ENCODE peak calls at places on chromosomes 12 and 14, in eight cellular contexts. F, U, K, P, Z, O, Q and D are unnamed samples.

GRCh38 chr14:33839193-33840076 is 111.4 kb downstream of the EGLN3 start:
- DNase-seq in Q (no peak), U (no peak), F (peak), Z (peak), P (no peak), K (peak), O (no peak), D (peak)

GRCh38 chr12:53981652-53982565 is 3.0 kb upstream of the HOXC10 start:
- DNase-seq in Q (no peak), Z (no peak), F (no peak), P (no peak), K (no peak), O (no peak), U (no peak), D (no peak)

GRCh38 chr12:979355-979754 is 11.7 kb upstream of the ERC1 start:
- DNase-seq in O (no peak), P (no peak), K (no peak), F (no peak), Z (no peak), U (no peak), Q (no peak), D (no peak)

GRCh38 chr12:109261087-109261486 is 48.0 kb downstream of the FOXN4 start:
- DNase-seq in P (no peak), O (no peak), K (no peak), Q (no peak), Z (no peak), U (no peak), F (no peak), D (no peak)

GRCh38 chr14:75794615-75795038 is 133.6 kb downstream of the TTLL5 start:
- DNase-seq in F (no peak), P (no peak), U (peak), O (no peak), K (peak), Q (peak), Z (peak), D (peak)

GRCh38 chr12:18139989-18140596 is 50.1 kb upstream of the RERGL start:
- DNase-seq in Q (no peak), O (no peak), P (no peak), U (no peak), F (no peak), K (peak), Z (peak), D (peak)

GRCh38 chr14:101504096-101504948 is 57.0 kb upstream of the DIO3 start:
- DNase-seq in Z (no peak), P (peak), K (no peak), U (no peak), F (no peak), O (no peak), Q (no peak), D (no peak)

GRCh38 chr14:89317051-89317691 is 99.9 kb downstream of the FOXN3 start:
- DNase-seq in U (no peak), P (no peak), Z (no peak), K (no peak), O (no peak), Q (no peak), F (no peak), D (no peak)

GRCh38 chr12:675562-675961 is 12.3 kb upstream of the NINJ2 start:
- DNase-seq in P (no peak), Z (no peak), K (no peak), F (no peak), O (no peak), Q (no peak), U (no peak), D (no peak)

GRCh38 chr12:91978143-91978542 is 167.5 kb downstream of the BTG1 start:
- DNase-seq in F (peak), U (no peak), K (no peak), P (no peak), O (no peak), Q (no peak), Z (no peak), D (no peak)

GRCh38 chr12:107331912-107332311 is 238.6 kb upstream of the CRY1 start:
- DNase-seq in F (no peak), O (no peak), P (no peak), U (no peak), Z (no peak), Q (no peak), K (no peak), D (no peak)

GRCh38 chr12:48779869-48780268 is 9.0 kb downstream of the ADCY6 start:
- DNase-seq in U (no peak), P (peak), F (no peak), K (peak), Z (peak), O (no peak), Q (peak), D (peak)

GRCh38 chr12:26116829-26117228 is 8.0 kb downstream of the BHLHE41 start:
- DNase-seq in Z (no peak), F (no peak), U (no peak), P (no peak), O (no peak), K (no peak), Q (no peak), D (no peak)

GRCh38 chr14:21796912-21797311 is 123.3 kb upstream of the OR4E1 start:
- DNase-seq in Q (no peak), U (no peak), Z (no peak), O (no peak), F (peak), K (no peak), P (no peak), D (no peak)

GRCh38 chr12:80892597-80893445 is 44.9 kb downstream of the LIN7A start:
- DNase-seq in F (no peak), Q (peak), K (no peak), Z (no peak), O (no peak), U (no peak), P (no peak), D (peak)

GRCh38 chr12:40473979-40474378 is 218.3 kb upstream of the CNTN1 start:
- DNase-seq in K (no peak), Z (no peak), O (no peak), Q (no peak), P (no peak), U (no peak), F (no peak), D (no peak)

GRCh38 chr14:102915292-102916110 is 7.0 kb upstream of the AMN start:
- DNase-seq in O (no peak), F (no peak), K (no peak), Z (no peak), U (no peak), P (no peak), Q (no peak), D (no peak)

GRCh38 chr14:37864861-37865718 is 269.7 kb downstream of the TTC6 start:
- DNase-seq in O (no peak), P (no peak), U (no peak), Z (no peak), F (no peak), Q (peak), K (peak), D (peak)

GRCh38 chr14:54127526-54127925 is 170.9 kb upstream of the BMP4 start:
- DNase-seq in K (peak), O (no peak), P (no peak), U (no peak), Z (peak), Q (no peak), F (no peak), D (no peak)

GRCh38 chr12:58950739-58951100 is 30.4 kb upstream of the LRIG3 start:
- DNase-seq in O (no peak), U (no peak), Z (no peak), Q (no peak), P (no peak), K (no peak), F (no peak), D (no peak)

DNA sequence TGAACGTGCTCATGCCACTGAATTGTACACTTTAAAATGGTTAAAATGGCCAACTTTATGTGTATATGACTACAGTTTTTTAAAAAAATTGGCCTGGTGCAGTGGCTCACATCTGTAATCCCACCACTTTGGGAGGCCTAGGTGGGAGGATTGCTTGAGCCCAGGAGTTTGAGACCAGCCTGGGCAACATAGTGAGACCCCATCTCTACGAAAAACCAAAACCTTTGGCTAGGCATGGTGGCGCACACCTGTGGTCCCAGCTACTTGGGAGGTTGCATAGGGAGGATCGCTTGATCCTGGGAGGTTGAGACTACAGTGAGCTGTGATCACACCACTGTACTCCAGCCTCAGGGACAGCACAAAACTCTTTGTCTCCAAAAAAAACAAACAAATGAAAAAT is 5.3 kb downstream of the BRI3BP start:
- DNase-seq in Q (no peak), F (no peak), O (no peak), U (no peak), Z (no peak), P (no peak), K (no peak), D (no peak)
- H3K4me3 ChIP-seq in Q (no peak), F (no peak), O (no peak), U (no peak), Z (no peak), P (no peak), K (no peak), D (no peak)

DNA sequence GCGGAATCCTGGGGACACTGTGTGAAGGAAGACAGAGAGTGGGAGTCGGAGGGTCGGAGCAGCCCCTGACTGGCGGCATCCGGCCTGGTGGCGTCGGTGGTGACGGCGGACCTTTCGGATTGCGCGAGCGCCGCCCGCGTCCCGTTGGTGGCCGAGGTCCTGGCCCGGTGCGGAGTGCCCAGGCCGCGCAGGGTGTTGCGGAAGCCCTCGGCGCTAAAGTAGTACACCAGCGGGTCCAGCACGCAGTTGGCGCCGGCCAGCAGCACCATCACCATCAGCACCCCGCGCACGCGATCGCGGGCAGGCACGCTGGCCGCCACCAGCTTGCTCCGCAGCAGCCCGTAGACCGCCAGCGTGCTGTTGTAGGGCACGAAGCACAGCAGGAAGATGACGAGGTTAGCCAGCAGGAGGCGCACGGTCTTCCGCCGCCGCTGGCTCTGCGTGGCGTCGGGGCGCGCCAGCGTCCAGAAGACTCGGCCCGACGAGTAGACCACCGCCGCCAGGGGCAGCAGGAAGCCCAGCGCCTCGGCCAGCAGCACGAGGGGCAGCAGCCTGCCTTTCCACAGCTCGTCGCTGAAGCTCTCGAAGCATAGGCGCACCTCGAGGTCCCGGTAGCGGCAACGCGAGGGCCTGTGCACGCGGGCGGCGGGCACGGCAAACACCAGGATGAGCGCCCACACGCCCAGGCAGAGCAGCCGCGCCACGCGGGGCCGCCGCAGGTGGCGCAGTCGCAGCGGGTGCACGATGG is 13.1 kb upstream of the CHD4 start:
- DNase-seq in U (no peak), Q (no peak), K (peak), Z (peak), O (no peak), P (peak), F (peak), D (no peak)
- TF ChIP-seq CTCF in U (peak), Q (peak), K (peak), Z (peak), O (peak), P (peak), F (peak), D (peak)

GRCh38 chr14:64454671-64455070 is 10.6 kb upstream of the AKAP5 start:
- DNase-seq in K (no peak), Q (no peak), P (no peak), F (no peak), Z (no peak), U (no peak), O (no peak), D (no peak)
- H3K4me3 ChIP-seq in K (no peak), Q (no peak), P (no peak), F (no peak), Z (no peak), U (no peak), O (no peak), D (no peak)

DNA sequence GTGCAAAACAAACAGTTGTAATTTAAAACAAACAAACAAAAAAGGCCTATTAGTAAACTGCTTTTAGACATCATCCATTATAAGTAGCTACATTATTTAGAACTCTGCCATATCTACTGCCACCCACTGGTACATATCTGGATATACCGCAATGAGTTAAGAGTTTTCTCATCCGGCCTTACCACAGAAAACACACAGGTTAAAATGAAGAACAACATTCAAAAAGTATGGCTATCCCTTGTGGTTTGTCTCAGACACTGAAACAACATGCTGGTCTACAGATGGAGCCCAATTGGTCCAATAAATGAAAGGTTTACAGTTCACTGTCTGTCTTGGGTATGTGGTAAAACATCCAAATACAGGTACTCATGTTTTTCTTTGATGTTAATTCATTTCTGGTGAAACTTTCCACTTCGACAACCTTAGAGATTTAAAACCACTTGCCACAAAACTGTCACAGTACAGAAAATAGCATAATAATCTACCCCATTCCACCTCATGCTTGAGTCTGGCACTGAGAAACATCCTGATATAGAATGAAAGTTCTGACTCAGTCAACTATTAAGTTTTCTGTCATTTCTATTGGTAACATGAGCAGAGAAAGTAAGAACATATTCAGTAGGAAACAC is 354.3 kb downstream of the CEP128 start:
- DNase-seq in O (no peak), P (no peak), Z (peak), F (no peak), Q (no peak), U (no peak), K (peak), D (peak)
- TF ChIP-seq CTCF in O (peak), P (peak), Z (peak), F (peak), Q (peak), U (peak), K (peak), D (peak)

DNA sequence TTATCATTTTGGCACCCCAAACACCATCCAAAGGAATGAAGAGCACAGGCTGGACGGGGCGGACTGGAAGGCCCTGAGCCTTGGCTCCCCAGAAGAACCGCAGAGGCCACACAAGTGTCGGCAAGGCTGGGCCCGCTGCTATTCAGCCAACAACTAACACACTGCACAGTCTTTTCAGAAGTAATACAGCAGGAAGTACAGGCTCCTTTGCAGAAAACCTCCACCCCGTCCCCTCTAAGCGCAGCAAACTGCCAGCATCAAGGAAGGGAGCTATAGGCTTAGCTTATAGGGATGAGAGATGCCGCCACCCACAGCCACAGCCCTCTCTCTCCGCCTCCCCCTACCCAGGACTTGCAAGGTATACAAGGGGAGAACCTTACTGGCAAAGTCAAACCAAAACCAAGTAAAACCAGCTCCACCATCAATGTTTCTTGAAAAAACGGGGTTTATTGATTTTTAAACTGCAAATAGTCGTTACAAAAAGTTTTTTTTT is 5.6 kb downstream of the ZFP36L1 start:
- DNase-seq in F (peak), Q (no peak), O (peak), U (no peak), Z (no peak), K (no peak), P (no peak), D (no peak)
- H3K4me3 ChIP-seq in F (peak), Q (no peak), O (no peak), U (peak), Z (peak), K (peak), P (no peak), D (no peak)

GRCh38 chr14:86797075-86797351 is 1196.0 kb downstream of the GALC start:
- DNase-seq in Q (no peak), P (no peak), U (no peak), K (no peak), Z (no peak), O (no peak), F (no peak), D (no peak)

GRCh38 chr14:86798330-86798729 is 1194.7 kb downstream of the GALC start:
- DNase-seq in Z (peak), P (no peak), K (peak), U (no peak), F (no peak), Q (no peak), O (no peak), D (no peak)

GRCh38 chr14:86802726-86803125 is 1190.3 kb downstream of the GALC start:
- DNase-seq in U (no peak), K (peak), Q (no peak), F (no peak), O (no peak), P (no peak), Z (no peak), D (no peak)

GRCh38 chr14:86796221-86797074 is 1196.5 kb downstream of the GALC start:
- DNase-seq in U (no peak), P (no peak), F (no peak), O (no peak), Z (peak), K (peak), Q (no peak), D (no peak)

GRCh38 chr14:86799244-86799647 is 1193.7 kb downstream of the GALC start:
- DNase-seq in K (peak), P (no peak), F (no peak), O (no peak), U (peak), Z (peak), Q (peak), D (peak)
- TF ChIP-seq CTCF in K (peak), P (no peak), F (peak), O (no peak), U (no peak), Z (no peak), Q (peak), D (no peak)

GRCh38 chr14:69398053-69398817 is at the start of the genes ERH and SLC39A9:
- DNase-seq in U (peak), O (peak), Q (peak), Z (peak), K (peak), P (peak), F (peak), D (peak)

GRCh38 chr14:69398818-69399210 is 322 bp downstream of the SLC39A9 start:
- DNase-seq in U (no peak), F (no peak), P (no peak), Z (no peak), K (no peak), O (no peak), Q (no peak), D (no peak)

GRCh38 chr14:69395929-69396328 is 2.2 kb downstream of the ERH start:
- DNase-seq in U (no peak), F (no peak), Z (no peak), O (no peak), Q (no peak), P (no peak), K (no peak), D (no peak)

GRCh38 chr14:69400154-69400553 is 1.7 kb downstream of the SLC39A9 start:
- DNase-seq in K (no peak), O (no peak), Z (no peak), Q (no peak), F (no peak), P (no peak), U (no peak), D (no peak)

GRCh38 chr14:69399750-69400149 is 1.3 kb downstream of the SLC39A9 start:
- DNase-seq in O (no peak), P (no peak), Q (no peak), Z (no peak), K (no peak), F (no peak), U (no peak), D (no peak)
- H3K4me3 ChIP-seq in O (no peak), P (peak), Q (peak), Z (peak), K (peak), F (peak), U (peak), D (peak)